ENCODE peak calls at places on chromosomes 7 and 10, in eight cellular contexts. T is NCI-H1092; M is substantia nigra; X is HCEC 1CT; L is activated T-cell treated with anti-CD3 and anti-CD28 coated beads, Interleukin-2, amount 50 U/mL, for 48 hours; Z is bronchial epithelial cell; A is esophagus squamous epithelium; R is stomach. J is an unnamed sample.

GRCh38 chr7:140200102-140200989 is 23.6 kb upstream of the KDM7A start:
- DNase-seq in R (peak), M (peak), Z (peak), L (no peak), T (no peak), X (no peak), A (no peak), J (no peak)

GRCh38 chr7:99193527-99194214 is 14.2 kb downstream of the KPNA7 start:
- DNase-seq in Z (peak), A (no peak), M (no peak), L (no peak), R (no peak), X (peak), T (no peak), J (no peak)

GRCh38 chr7:22173884-22174573 is 182.9 kb downstream of the RAPGEF5 start:
- DNase-seq in M (no peak), X (peak), A (no peak), L (no peak), R (no peak), T (peak), Z (peak), J (no peak)

GRCh38 chr10:85003083-85003482 is 674.7 kb downstream of the CCSER2 start:
- DNase-seq in Z (peak), M (no peak), R (no peak), X (no peak), L (no peak), A (no peak), T (no peak), J (no peak)

GRCh38 chr7:22147113-22147512 is 201.4 kb upstream of the CDCA7L start:
- DNase-seq in X (no peak), A (no peak), R (no peak), L (no peak), Z (no peak), M (no peak), T (no peak), J (no peak)

GRCh38 chr10:62779487-62780248 is 24.9 kb upstream of the ADO start:
- DNase-seq in R (peak), X (peak), L (peak), T (no peak), A (no peak), Z (peak), M (no peak), J (no peak)

GRCh38 chr7:116738378-116738777 is 66.4 kb downstream of the MET start:
- DNase-seq in L (no peak), R (no peak), T (no peak), A (no peak), M (no peak), X (no peak), Z (no peak), J (no peak)

GRCh38 chr7:14275346-14275745 is 285.9 kb upstream of the ETV1 start:
- DNase-seq in A (no peak), R (no peak), L (no peak), X (peak), T (no peak), M (no peak), Z (no peak), J (no peak)

GRCh38 chr10:4882704-4883078 is 56.7 kb downstream of the AKR1E2 start:
- DNase-seq in L (no peak), T (no peak), R (no peak), A (no peak), M (no peak), X (no peak), Z (no peak), J (no peak)

GRCh38 chr10:87842776-87843497 is 20.4 kb downstream of the KLLN start:
- DNase-seq in M (no peak), A (no peak), T (no peak), X (no peak), L (no peak), R (no peak), Z (peak), J (no peak)

GRCh38 chr7:51471199-51472016 is 154.8 kb upstream of the COBL start:
- DNase-seq in T (peak), Z (no peak), X (no peak), L (peak), M (peak), A (no peak), R (no peak), J (no peak)

GRCh38 chr10:100653957-100654834 is 91.2 kb upstream of the PAX2 start:
- DNase-seq in A (no peak), Z (no peak), M (peak), X (no peak), R (no peak), L (peak), T (no peak), J (no peak)

GRCh38 chr7:64300641-64301405 is 12.9 kb upstream of the ZNF736 start:
- DNase-seq in M (no peak), R (no peak), T (no peak), X (no peak), L (no peak), Z (peak), A (no peak), J (no peak)

GRCh38 chr7:46725136-46725535 is 804.1 kb upstream of the IGFBP3 start:
- DNase-seq in T (no peak), R (no peak), L (no peak), X (no peak), M (no peak), A (no peak), Z (no peak), J (no peak)

GRCh38 chr10:132704008-132704814 is 81.7 kb downstream of the NKX6-2 start:
- DNase-seq in Z (no peak), M (no peak), T (no peak), R (no peak), A (no peak), L (no peak), X (no peak), J (no peak)

GRCh38 chr7:103680161-103681144 is 234.4 kb upstream of the SLC26A5 start:
- DNase-seq in X (no peak), R (no peak), L (no peak), T (no peak), A (no peak), M (no peak), Z (no peak), J (no peak)

GRCh38 chr10:70962686-70963085 is 74.3 kb upstream of the PCBD1 start:
- DNase-seq in A (no peak), R (no peak), Z (no peak), T (no peak), X (no peak), L (no peak), M (no peak), J (no peak)

GRCh38 chr10:50416885-50417284 is 165.6 kb upstream of the ASAH2 start:
- DNase-seq in M (no peak), T (no peak), R (no peak), L (no peak), A (no peak), Z (no peak), X (no peak), J (no peak)

GRCh38 chr10:103678104-103678526 is 177.3 kb downstream of the SH3PXD2A start:
- DNase-seq in A (peak), L (peak), M (peak), R (peak), X (peak), T (no peak), Z (peak), J (no peak)

GRCh38 chr7:112437038-112437437 is 13.2 kb upstream of the IFRD1 start:
- DNase-seq in Z (peak), M (no peak), R (no peak), X (peak), A (no peak), L (no peak), T (no peak), J (no peak)

GRCh38 chr10:1083581-1083980 is 27.4 kb downstream of the WDR37 start:
- DNase-seq in M (no peak), T (no peak), Z (no peak), L (no peak), X (no peak), R (no peak), A (no peak), J (no peak)

GRCh38 chr7:154640266-154640865 is 362.6 kb downstream of the PAXIP1 start:
- DNase-seq in R (no peak), Z (no peak), T (peak), X (no peak), M (peak), L (no peak), A (no peak), J (no peak)

GRCh38 chr10:116134316-116134715 is 138.7 kb downstream of the GFRA1 start:
- DNase-seq in R (no peak), M (no peak), L (no peak), X (no peak), T (no peak), A (no peak), Z (no peak), J (no peak)

GRCh38 chr10:110222896-110223675 is 15.7 kb downstream of the MXI1 start:
- DNase-seq in X (no peak), L (no peak), R (no peak), T (no peak), M (no peak), A (no peak), Z (no peak), J (no peak)

GRCh38 chr10:77899080-77899477 is 27.5 kb downstream of the DLG5 start:
- DNase-seq in M (no peak), T (no peak), Z (peak), R (peak), A (no peak), L (no peak), X (peak), J (no peak)